ENCODE peak calls at places on chromosomes 4 and X, in nine cellular contexts. W is uterus; E is tibial nerve; Z is brain microvascular endothelial cell; M is glutamatergic neuron; G is adrenal gland; H is heart right ventricle; F is CD8-positive, alpha-beta T cell; D is cardiac fibroblast. A is an unnamed sample.

GRCh38 chr4:83010111-83010521 is 507 bp downstream of the LIN54 start:
- DNase-seq in W (no peak), E (no peak), Z (peak; percentile 11), M (no peak), G (no peak), H (no peak), F (no peak), D (peak; percentile 63), A (no peak)

GRCh38 chr4:71156616-71157015 is 163.2 kb downstream of the DCK start:
- DNase-seq in W (no peak), E (no peak), Z (no peak), M (no peak), G (no peak), H (no peak), F (no peak), D (no peak), A (no peak)

GRCh38 chr4:108237693-108238092 is 69.0 kb upstream of the LEF1 start:
- DNase-seq in W (no peak), E (no peak), Z (no peak), M (no peak), G (no peak), H (no peak), F (no peak), D (no peak), A (no peak)

GRCh38 chr4:154634058-154634457 is 21.6 kb upstream of the FGG start:
- DNase-seq in W (no peak), E (no peak), Z (no peak), M (no peak), G (no peak), H (no peak), F (no peak), D (no peak), A (no peak)

GRCh38 chr4:30719363-30720020 is 677 bp upstream of the PCDH7 start:
- DNase-seq in W (peak; percentile 55), E (no peak), Z (peak; percentile 35), M (peak; percentile 67), G (peak; percentile 21), H (peak; percentile 50), F (no peak), D (peak; percentile 54), A (peak; percentile 93)

GRCh38 chr4:91502365-91502764 is 801.4 kb upstream of the GRID2 start:
- DNase-seq in W (no peak), E (no peak), Z (no peak), M (no peak), G (no peak), H (no peak), F (no peak), D (peak; percentile 1), A (no peak)

GRCh38 chr4:105453550-105454201 is 20.2 kb downstream of the PPA2 start:
- DNase-seq in W (no peak), E (no peak), Z (no peak), M (no peak), G (no peak), H (no peak), F (no peak), D (no peak), A (no peak)

GRCh38 chrX:42384956-42385355 is 393.0 kb downstream of the PPP1R2C start:
- DNase-seq in W (no peak), E (no peak), Z (no peak), M (no peak), G (no peak), H (no peak), F (no peak), D (no peak), A (no peak)

GRCh38 chrX:39162322-39162721 is 361.1 kb downstream of the MID1IP1 start:
- DNase-seq in W (peak; percentile 20), E (no peak), Z (no peak), M (peak; percentile 47), G (no peak), H (peak; percentile 26), F (peak; percentile 24), D (no peak), A (no peak)

GRCh38 chrX:68146054-68146453 is 287.2 kb downstream of the OPHN1 start:
- DNase-seq in W (no peak), E (no peak), Z (peak; percentile 31), M (no peak), G (no peak), H (no peak), F (no peak), D (peak; percentile 70), A (no peak)

GRCh38 chr4:83046693-83047473 is 11.9 kb downstream of the COPS4 start:
- DNase-seq in W (no peak), E (no peak), Z (no peak), M (no peak), G (no peak), H (no peak), F (no peak), D (no peak), A (no peak)

GRCh38 chr4:131644619-131645018 is 1504.5 kb upstream of the PCDH10 start:
- DNase-seq in W (no peak), E (no peak), Z (no peak), M (peak; percentile 49), G (peak; percentile 31), H (no peak), F (no peak), D (peak; percentile 61), A (no peak)

DNA sequence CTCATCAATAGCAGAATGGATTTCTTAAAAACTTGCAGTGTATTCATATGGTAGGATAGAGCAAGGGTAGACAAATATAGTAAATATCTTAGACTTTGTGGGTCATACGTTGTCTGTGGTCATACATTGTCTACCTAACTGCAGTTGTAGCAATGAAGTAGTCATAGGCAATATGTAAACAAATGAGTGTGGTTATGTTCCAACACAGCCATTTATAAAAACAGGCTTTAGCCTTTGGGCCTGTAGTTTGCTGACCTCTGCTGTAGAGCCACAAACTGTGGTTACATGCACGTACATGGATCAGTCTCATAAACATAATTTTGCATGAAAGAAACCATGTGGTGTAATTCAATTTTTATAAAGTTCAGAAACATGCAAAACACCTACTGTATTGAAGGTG is 98.9 kb downstream of the LARP1B start:
- DNase-seq in W (no peak), E (no peak), Z (peak; percentile 66), M (no peak), G (no peak), H (no peak), F (no peak), D (peak; percentile 75), A (no peak)
- TF ChIP-seq CTCF in W (no peak), E (no peak), Z (no peak), M (no peak), G (no peak), H (no peak), F (no peak), D (no peak), A (peak; percentile 10)

DNA sequence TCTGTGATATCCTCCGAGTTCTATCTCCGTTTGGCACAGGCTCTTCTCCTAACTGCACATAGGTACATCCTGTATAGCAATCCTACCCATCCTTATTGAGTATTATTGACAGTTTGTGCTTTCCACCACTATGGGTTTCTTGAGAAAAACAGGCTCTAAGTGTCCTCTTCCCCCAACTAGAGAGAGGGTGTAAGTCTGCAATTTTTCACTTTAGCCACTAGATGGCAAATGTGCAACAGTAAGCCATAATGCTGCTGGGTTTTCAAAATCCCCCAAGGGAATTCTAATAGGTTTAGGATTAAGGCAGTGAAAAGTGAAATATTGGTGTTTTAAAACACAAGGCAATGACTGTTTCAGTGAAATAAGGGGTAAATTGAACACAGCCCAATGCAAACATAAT is 239.1 kb upstream of the HTR2C start:
- DNase-seq in W (no peak), E (no peak), Z (peak; percentile 0), M (no peak), G (no peak), H (no peak), F (no peak), D (peak; percentile 55), A (no peak)
- TF ChIP-seq CTCF in W (peak; percentile 28), E (peak; percentile 52), Z (peak; percentile 68), M (peak; percentile 74), G (peak; percentile 44), H (peak; percentile 43), F (no peak), D (peak; percentile 55), A (peak; percentile 66)

DNA sequence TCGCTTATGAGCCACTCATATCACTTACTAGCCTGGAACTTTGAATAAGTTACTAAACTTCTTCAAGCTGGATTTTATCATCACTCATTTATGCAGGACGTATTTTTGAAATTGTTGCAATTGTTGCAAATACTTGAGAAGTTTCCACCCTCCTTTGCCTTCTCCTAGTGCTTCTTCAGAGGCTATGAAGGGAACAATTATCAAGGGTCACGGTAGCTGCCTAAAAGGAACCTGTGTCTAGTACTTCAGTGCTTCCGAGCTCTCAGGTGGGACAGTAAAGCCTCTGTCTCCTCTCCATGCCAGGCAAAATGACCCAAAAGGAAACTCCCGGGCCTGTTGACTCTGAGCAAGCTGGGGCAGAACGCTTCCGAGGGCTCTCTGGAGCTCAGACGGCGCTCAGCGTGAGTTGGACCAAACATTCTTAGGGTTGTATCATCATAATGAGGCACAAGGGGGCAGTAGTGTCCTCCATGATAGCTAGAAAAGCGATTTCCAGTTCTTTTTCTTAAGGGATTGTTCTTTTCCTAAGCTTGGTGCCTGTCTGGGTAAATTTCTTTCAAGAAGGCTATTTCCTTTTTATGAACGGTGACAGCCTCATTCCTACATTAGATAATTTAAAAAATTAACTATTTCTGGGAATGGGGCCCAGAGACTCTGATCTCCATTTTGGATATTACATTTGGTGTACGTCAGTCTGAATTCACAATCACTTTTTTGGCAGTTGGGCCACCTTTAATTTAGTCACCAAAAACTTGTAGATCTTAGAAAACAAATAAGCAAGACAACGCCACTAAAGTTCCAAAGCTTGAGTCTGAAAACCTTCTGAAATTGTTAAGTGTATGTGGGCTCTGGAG is 73.1 kb downstream of the PACRGL start:
- DNase-seq in W (peak; percentile 22), E (no peak), Z (peak; percentile 72), M (peak; percentile 45), G (peak; percentile 47), H (no peak), F (no peak), D (peak; percentile 80), A (no peak)
- TF ChIP-seq CTCF in W (peak; percentile 65), E (peak; percentile 64), Z (peak; percentile 74), M (peak; percentile 81), G (peak; percentile 60), H (peak; percentile 53), F (peak; percentile 50), D (peak; percentile 72), A (peak; percentile 83)

DNA sequence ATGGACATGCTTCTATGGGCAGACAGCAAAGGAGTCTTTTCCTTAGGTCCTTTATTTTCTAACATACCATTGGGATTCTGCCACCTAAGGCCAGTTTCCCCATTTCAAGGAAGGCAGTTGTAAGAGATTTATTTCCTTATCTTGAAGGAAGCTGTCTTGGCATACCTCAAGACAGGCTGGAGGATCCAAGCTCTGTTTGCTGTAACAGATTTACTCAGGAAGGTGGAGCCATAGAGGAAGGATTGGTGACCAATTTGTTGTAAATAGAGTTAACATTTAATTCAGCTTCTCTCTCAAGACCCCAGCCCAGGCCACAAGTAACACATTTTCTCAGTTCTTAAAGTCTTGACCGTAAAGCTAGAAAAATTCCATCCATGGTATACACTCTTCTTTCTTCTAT is 131.6 kb upstream of the TENM3 start:
- DNase-seq in W (no peak), E (no peak), Z (no peak), M (no peak), G (no peak), H (no peak), F (no peak), D (no peak), A (no peak)
- TF ChIP-seq CTCF in W (no peak), E (no peak), Z (no peak), M (no peak), G (no peak), H (no peak), F (no peak), D (no peak), A (no peak)

A was measured in osteocyte.